ENCODE peak calls at places on chromosomes 7 and 10, in nine cellular contexts. P, W, M, J, Y, E, K, Q and H are unnamed samples.

GRCh38 chr7:16962986-16963385 is 81.2 kb upstream of the AGR3 start:
- DNase-seq in P (no peak), W (no peak), M (no peak), J (no peak), Y (no peak), E (no peak), K (no peak), Q (no peak), H (peak; percentile 55)

GRCh38 chr10:74208081-74208480 is 57.1 kb downstream of the ADK start:
- DNase-seq in P (no peak), W (no peak), M (no peak), J (peak; percentile 37), Y (no peak), E (no peak), K (no peak), Q (no peak), H (no peak)

GRCh38 chr10:132493246-132493755 is 44.3 kb upstream of the INPP5A start:
- DNase-seq in P (no peak), W (no peak), M (no peak), J (no peak), Y (no peak), E (peak; percentile 41), K (no peak), Q (no peak), H (no peak)

GRCh38 chr10:44960482-44961230 is 1.1 kb downstream of the RASSF4 start:
- DNase-seq in P (no peak), W (peak; percentile 10), M (no peak), J (no peak), Y (no peak), E (peak; percentile 61), K (peak; percentile 59), Q (no peak), H (no peak)

GRCh38 chr7:7819442-7820247 is 101.2 kb upstream of the RPA3 start:
- DNase-seq in P (no peak), W (no peak), M (no peak), J (no peak), Y (no peak), E (no peak), K (no peak), Q (no peak), H (no peak)

GRCh38 chr10:33116293-33116697 is 158.3 kb upstream of the ITGB1 start:
- DNase-seq in P (peak; percentile 21), W (no peak), M (no peak), J (peak; percentile 21), Y (peak; percentile 2), E (no peak), K (no peak), Q (peak; percentile 53), H (peak; percentile 81)

GRCh38 chr10:44973323-44974081 is 5.1 kb downstream of the DEPP1 start:
- DNase-seq in P (no peak), W (peak; percentile 45), M (no peak), J (no peak), Y (no peak), E (no peak), K (no peak), Q (no peak), H (peak; percentile 59)

GRCh38 chr7:36227223-36227622 is 74.2 kb downstream of the EEPD1 start:
- DNase-seq in P (no peak), W (no peak), M (no peak), J (no peak), Y (no peak), E (peak; percentile 82), K (peak; percentile 62), Q (peak; percentile 37), H (no peak)

GRCh38 chr10:13717936-13718772 is 131.4 kb downstream of the PRPF18 start:
- DNase-seq in P (peak; percentile 52), W (no peak), M (peak; percentile 15), J (peak; percentile 44), Y (peak; percentile 79), E (peak; percentile 88), K (peak; percentile 78), Q (peak; percentile 88), H (no peak)

GRCh38 chr7:105353752-105354328 is 34.9 kb downstream of the SRPK2 start:
- DNase-seq in P (no peak), W (no peak), M (no peak), J (no peak), Y (peak; percentile 42), E (no peak), K (peak; percentile 62), Q (peak; percentile 45), H (no peak)

GRCh38 chr10:95431900-95432342 is 129.2 kb downstream of the SORBS1 start:
- DNase-seq in P (no peak), W (peak; percentile 48), M (no peak), J (no peak), Y (no peak), E (no peak), K (no peak), Q (no peak), H (no peak)

GRCh38 chr7:333399-333776 is 43.4 kb downstream of the FOXL3 start:
- DNase-seq in P (peak; percentile 42), W (no peak), M (peak; percentile 54), J (no peak), Y (no peak), E (no peak), K (peak; percentile 68), Q (no peak), H (no peak)

GRCh38 chr10:126294451-126294850 is 93.8 kb downstream of the ADAM12 start:
- DNase-seq in P (no peak), W (no peak), M (no peak), J (no peak), Y (no peak), E (no peak), K (no peak), Q (no peak), H (no peak)

GRCh38 chr7:28414453-28414852 is 2.1 kb downstream of the CREB5 start:
- DNase-seq in P (no peak), W (no peak), M (no peak), J (no peak), Y (no peak), E (no peak), K (no peak), Q (no peak), H (no peak)

GRCh38 chr10:12484945-12485805 is 135.8 kb downstream of the CAMK1D start:
- DNase-seq in P (no peak), W (peak; percentile 84), M (no peak), J (no peak), Y (no peak), E (no peak), K (no peak), Q (peak; percentile 16), H (no peak)

GRCh38 chr10:121036431-121036830 is 185.3 kb downstream of the WDR11 start:
- DNase-seq in P (no peak), W (no peak), M (no peak), J (no peak), Y (no peak), E (no peak), K (no peak), Q (no peak), H (no peak)

GRCh38 chr7:50994753-50995319 is 212.1 kb upstream of the GRB10 start:
- DNase-seq in P (no peak), W (no peak), M (no peak), J (no peak), Y (no peak), E (no peak), K (no peak), Q (no peak), H (no peak)

GRCh38 chr10:77431980-77432379 is 205.6 kb downstream of the KCNMA1 start:
- DNase-seq in P (no peak), W (no peak), M (no peak), J (no peak), Y (no peak), E (no peak), K (no peak), Q (no peak), H (no peak)

GRCh38 chr10:111600772-111601171 is 523.9 kb downstream of the ADRA2A start:
- DNase-seq in P (no peak), W (no peak), M (peak; percentile 26), J (no peak), Y (no peak), E (peak; percentile 55), K (no peak), Q (no peak), H (no peak)

GRCh38 chr7:20201380-20201779 is 15.8 kb downstream of the MACC1 start:
- DNase-seq in P (no peak), W (peak; percentile 45), M (no peak), J (no peak), Y (peak; percentile 34), E (no peak), K (no peak), Q (no peak), H (no peak)

GRCh38 chr7:155962968-155963300 is 150.7 kb upstream of the SHH start:
- DNase-seq in P (no peak), W (no peak), M (no peak), J (no peak), Y (no peak), E (no peak), K (peak; percentile 4), Q (no peak), H (no peak)

GRCh38 chr10:59655309-59655708 is 54.3 kb downstream of the SLC16A9 start:
- DNase-seq in P (no peak), W (no peak), M (no peak), J (no peak), Y (no peak), E (no peak), K (no peak), Q (no peak), H (peak; percentile 38)

GRCh38 chr10:51698473-51699063 is 827 bp downstream of the CSTF2T start:
- DNase-seq in P (no peak), W (no peak), M (no peak), J (no peak), Y (no peak), E (no peak), K (no peak), Q (no peak), H (no peak)

GRCh38 chr10:111360260-111360925 is 283.6 kb downstream of the ADRA2A start:
- DNase-seq in P (no peak), W (peak; percentile 10), M (no peak), J (peak; percentile 20), Y (peak; percentile 43), E (no peak), K (no peak), Q (peak; percentile 57), H (no peak)

GRCh38 chr10:91587710-91588638 is 44.9 kb downstream of the PPP1R3C start:
- DNase-seq in P (peak; percentile 56), W (no peak), M (no peak), J (no peak), Y (no peak), E (no peak), K (no peak), Q (peak; percentile 69), H (peak; percentile 66)

GRCh38 chr10:12839349-12839927 is 162.1 kb downstream of the CCDC3 start:
- DNase-seq in P (no peak), W (no peak), M (no peak), J (no peak), Y (no peak), E (no peak), K (no peak), Q (no peak), H (no peak)

GRCh38 chr10:102283488-102283887 is 38.2 kb downstream of the GBF1 start:
- DNase-seq in P (no peak), W (no peak), M (no peak), J (no peak), Y (no peak), E (no peak), K (no peak), Q (no peak), H (no peak)